ENCODE peak calls at places on chromosomes 16 and 17, in six cellular contexts. X is psoas muscle; W is CD8-positive, alpha-beta T cell; R is left lung; E is SJSA1; M is Caco-2. Q is an unnamed sample.

GRCh38 chr17:48002920-48003685 is 32.2 kb downstream of the CDK5RAP3 start:
- DNase-seq in W (no peak), M (no peak), E (no peak), X (no peak), R (no peak), Q (no peak)

GRCh38 chr17:76485569-76485968 is 15.7 kb downstream of the RHBDF2 start:
- DNase-seq in X (no peak), R (no peak), W (no peak), E (no peak), M (no peak), Q (no peak)

GRCh38 chr16:2036200-2036966 is 9.7 kb downstream of the NHERF2 start:
- DNase-seq in W (peak; percentile 8), R (peak; percentile 75), X (no peak), E (no peak), M (no peak), Q (no peak)

GRCh38 chr17:48615212-48615962 is at the start of gene HOXB8:
- DNase-seq in M (no peak), X (no peak), E (no peak), W (no peak), R (no peak), Q (no peak)

GRCh38 chr17:49964539-49965521 is 4.2 kb upstream of the DLX4 start:
- DNase-seq in X (no peak), W (peak; percentile 58), M (no peak), R (peak; percentile 44), E (no peak), Q (no peak)

GRCh38 chr17:38458521-38458920 is 30.3 kb downstream of the ARHGAP23 start:
- DNase-seq in E (no peak), R (no peak), W (no peak), M (no peak), X (no peak), Q (no peak)

GRCh38 chr16:80599466-80599865 is 58.7 kb downstream of the DYNLRB2 start:
- DNase-seq in R (no peak), X (no peak), W (no peak), M (no peak), E (no peak), Q (no peak)

GRCh38 chr17:260944-261343 is 79.5 kb upstream of the DOC2B start:
- DNase-seq in M (no peak), X (no peak), W (no peak), E (no peak), R (no peak), Q (peak; percentile 2)

GRCh38 chr16:47643610-47644009 is 182.5 kb downstream of the PHKB start:
- DNase-seq in X (no peak), W (no peak), R (no peak), M (no peak), E (no peak), Q (no peak)

GRCh38 chr17:1371893-1372590 is 28.0 kb downstream of the YWHAE start:
- DNase-seq in E (no peak), W (no peak), M (peak; percentile 19), R (no peak), X (no peak), Q (no peak)

GRCh38 chr17:66525338-66525737 is 222.9 kb downstream of the PRKCA start:
- DNase-seq in R (no peak), W (no peak), E (no peak), M (no peak), X (no peak), Q (no peak)

GRCh38 chr16:76791151-76791550 is 399.8 kb upstream of the MON1B start:
- DNase-seq in E (no peak), W (no peak), M (no peak), R (no peak), X (no peak), Q (no peak)

GRCh38 chr16:50444546-50444945 is 75.8 kb upstream of the BRD7 start:
- DNase-seq in W (no peak), E (no peak), M (no peak), R (no peak), X (no peak), Q (no peak)

GRCh38 chr17:4948997-4949320 is 629 bp upstream of the PFN1 start:
- DNase-seq in X (peak; percentile 92), E (no peak), W (peak; percentile 73), M (peak; percentile 81), R (peak; percentile 96), Q (peak; percentile 32)

GRCh38 chr17:10099051-10099571 is 99.3 kb downstream of the GAS7 start:
- DNase-seq in X (no peak), E (no peak), M (no peak), R (no peak), W (no peak), Q (no peak)

GRCh38 chr16:84635702-84636101 is 12.6 kb upstream of the KLHL36 start:
- DNase-seq in W (no peak), R (no peak), M (no peak), X (no peak), E (no peak), Q (no peak)

GRCh38 chr17:68499587-68499986 is 12.6 kb upstream of the PRKAR1A start:
- DNase-seq in R (no peak), M (no peak), X (no peak), W (no peak), E (no peak), Q (no peak)

GRCh38 chr16:72094266-72094610 is 591 bp downstream of the DHX38 start:
- DNase-seq in R (no peak), X (no peak), E (no peak), W (peak; percentile 39), M (no peak), Q (no peak)

GRCh38 chr16:4850211-4850610 is 2.9 kb downstream of the UBN1 start:
- DNase-seq in E (no peak), W (no peak), R (no peak), M (no peak), X (no peak), Q (no peak)

GRCh38 chr17:2982854-2983636 is 80.4 kb downstream of the OR1D5 start:
- DNase-seq in E (peak; percentile 68), R (peak; percentile 72), M (no peak), W (no peak), X (peak; percentile 96), Q (no peak)

GRCh38 chr17:13793951-13794350 is 192.2 kb upstream of the HS3ST3A1 start:
- DNase-seq in E (no peak), M (no peak), W (no peak), X (no peak), R (no peak), Q (no peak)

GRCh38 chr16:74563828-74564263 is 43.1 kb downstream of the GLG1 start:
- DNase-seq in R (no peak), M (no peak), W (no peak), X (peak; percentile 64), E (no peak), Q (no peak)

GRCh38 chr17:28970879-28971278 is 19.6 kb upstream of the PHF12 start:
- DNase-seq in M (no peak), R (no peak), X (no peak), W (no peak), E (no peak), Q (no peak)

GRCh38 chr16:84236671-84237070 is 3.1 kb downstream of the KCNG4 start:
- DNase-seq in X (no peak), M (no peak), E (no peak), R (no peak), W (no peak), Q (no peak)

GRCh38 chr17:50917418-50917743 is 51.2 kb upstream of the TOB1 start:
- DNase-seq in X (no peak), M (no peak), R (no peak), E (no peak), W (no peak), Q (no peak)

GRCh38 chr16:2038359-2039285 is 9.0 kb downstream of the NTHL1 start:
- DNase-seq in W (no peak), E (no peak), X (no peak), M (no peak), R (peak; percentile 77), Q (no peak)

GRCh38 chr17:72119963-72120877 is 600 bp upstream of the SOX9 start:
- DNase-seq in M (peak; percentile 46), X (peak; percentile 70), R (peak; percentile 74), E (peak; percentile 67), W (no peak), Q (no peak)

DNA sequence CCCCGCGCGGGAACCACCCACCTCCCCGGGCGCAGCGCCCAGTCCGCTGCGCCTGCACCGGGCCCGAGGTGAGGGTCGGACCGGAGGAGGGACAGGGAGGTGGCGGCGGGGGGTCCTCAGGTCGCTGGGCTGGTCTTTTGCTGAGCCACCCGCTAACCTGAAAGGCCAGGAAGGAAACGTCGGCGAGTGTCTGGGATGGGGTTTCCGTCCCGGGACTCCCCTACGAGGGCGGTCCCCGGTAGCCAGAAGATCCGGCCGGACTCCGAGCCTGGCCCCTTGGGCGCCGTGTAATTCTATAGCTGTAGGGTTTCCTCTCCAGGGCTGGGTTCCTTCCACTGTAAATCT is 5.0 kb downstream of the TBX2 start:
- DNase-seq in E (no peak), R (no peak), M (no peak), W (no peak), X (no peak), Q (no peak)
- H3K4me3 ChIP-seq in E (no peak overlapping the region), R (peak overlapping the region; percentile 53), M (no peak overlapping the region), W (peak overlapping the region; percentile 11), X (peak overlapping the region; percentile 77), Q (peak overlapping the region; percentile 23)

DNA sequence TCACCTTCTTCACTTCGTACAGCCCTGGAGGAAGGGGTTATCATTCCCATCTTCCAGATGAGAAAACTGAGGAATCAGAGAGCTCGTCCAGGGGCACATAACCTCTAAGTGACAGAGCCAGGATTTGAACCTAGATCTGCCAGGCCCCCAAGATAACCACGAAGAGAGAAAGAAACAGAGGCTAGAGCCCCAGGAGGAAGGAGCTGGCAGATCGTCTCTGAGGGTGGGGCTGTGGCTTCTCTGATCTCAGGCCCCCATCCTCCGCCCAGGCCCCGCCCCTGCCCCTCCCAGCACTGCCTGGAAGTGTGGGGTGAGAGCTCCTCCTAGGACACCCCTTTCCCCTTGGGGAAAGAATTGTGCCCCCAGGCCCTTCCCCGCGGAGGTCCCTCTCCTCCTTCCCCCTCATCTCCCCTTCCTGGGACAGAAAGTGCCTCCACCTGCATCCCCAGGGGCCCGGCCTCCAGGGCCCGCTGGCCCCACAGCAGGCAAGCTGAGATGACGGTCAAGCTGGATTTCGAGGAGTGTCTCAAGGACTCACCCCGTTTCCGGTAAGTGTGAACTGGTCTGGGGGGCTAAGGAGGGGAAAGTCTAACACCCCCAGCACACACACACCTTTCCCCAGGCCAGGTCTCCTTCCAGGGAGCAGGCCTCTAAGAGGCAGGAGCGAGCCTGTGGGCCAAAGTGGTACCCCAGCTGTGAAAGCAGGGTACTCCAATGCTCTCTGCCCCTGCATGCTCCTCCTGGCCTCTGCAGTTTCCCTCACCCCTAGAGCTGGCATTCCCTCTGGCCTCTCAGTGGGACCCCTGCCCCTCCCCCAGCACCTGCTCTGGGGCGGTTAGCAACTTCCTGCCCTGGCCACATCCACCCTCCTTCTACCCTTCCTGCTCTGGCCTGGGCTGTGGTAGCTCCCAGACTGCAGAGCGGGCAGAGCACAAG is at the start of gene ACAP1:
- DNase-seq in R (peak; percentile 94), E (no peak), M (no peak), W (peak; percentile 91), X (no peak), Q (no peak)
- H3K4me3 ChIP-seq in R (peak within 1 kb of the TSS; percentile 47), E (no peak within 1 kb of the TSS), M (no peak within 1 kb of the TSS), W (peak within 1 kb of the TSS; percentile 76), X (no peak within 1 kb of the TSS), Q (peak within 1 kb of the TSS; percentile 46)

GRCh38 chr16:21647562-21648164 is 4.7 kb downstream of the IGSF6 start:
- DNase-seq in E (no peak), W (no peak), M (no peak), R (no peak), X (no peak), Q (no peak)
- H3K4me3 ChIP-seq in E (no peak overlapping the region), W (no peak overlapping the region), M (no peak overlapping the region), R (no peak overlapping the region), X (no peak overlapping the region), Q (no peak overlapping the region)

DNA sequence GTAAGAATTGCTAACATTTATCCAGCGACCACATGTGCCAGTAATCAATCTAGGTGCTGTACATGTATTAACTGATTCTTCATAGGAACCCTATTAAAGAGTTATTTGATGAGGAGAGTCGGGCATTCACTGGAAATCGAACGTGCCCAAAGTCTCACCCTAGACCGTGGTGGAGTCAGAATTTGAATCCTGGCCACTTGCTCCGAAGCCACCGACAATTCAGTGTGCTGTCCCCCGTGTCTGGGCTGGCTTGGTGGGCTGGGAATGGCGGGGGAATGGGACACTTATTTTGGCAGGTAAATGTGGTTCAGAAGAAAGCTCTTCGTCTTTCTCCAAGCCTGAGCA is 707 bp upstream of the KSR1 start:
- DNase-seq in R (no peak), X (no peak), E (no peak), M (no peak), W (no peak), Q (no peak)
- H3K4me3 ChIP-seq in R (peak overlapping the region; percentile 87), X (peak overlapping the region; percentile 87), E (peak overlapping the region; percentile 98), M (peak overlapping the region; percentile 79), W (peak overlapping the region; percentile 89), Q (peak overlapping the region; percentile 93)